ENCODE peak calls at places on chromosomes 13 and 19, in nine cellular contexts. One of them, this sample, is unnamed.

GRCh38 chr19:19635313-19635702 is 7.3 kb upstream of the LPAR2 start:
- DNase-seq in astrocyte of the spinal cord: no peak
- DNase-seq in skeletal muscle cell: no peak
- DNase-seq in Panc1: no peak
- DNase-seq in right atrium auricular region: no peak
- DNase-seq in body of pancreas: no peak
- DNase-seq in fibroblast of lung: no peak
- DNase-seq in cardiac muscle cell: no peak
- DNase-seq in lower lobe of right lung: no peak
- DNase-seq in this sample: no peak

GRCh38 chr19:18738961-18739690 is 52.0 kb downstream of the COMP start:
- DNase-seq in astrocyte of the spinal cord: no peak
- DNase-seq in skeletal muscle cell: no peak
- DNase-seq in Panc1: no peak
- DNase-seq in right atrium auricular region: no peak
- DNase-seq in body of pancreas: no peak
- DNase-seq in fibroblast of lung: no peak
- DNase-seq in cardiac muscle cell: no peak
- DNase-seq in lower lobe of right lung: no peak
- DNase-seq in this sample: no peak

GRCh38 chr13:95494082-95494681 is 58.3 kb upstream of the CLDN10 start:
- DNase-seq in astrocyte of the spinal cord: peak
- DNase-seq in skeletal muscle cell: no peak
- DNase-seq in Panc1: peak
- DNase-seq in right atrium auricular region: no peak
- DNase-seq in body of pancreas: peak
- DNase-seq in fibroblast of lung: peak
- DNase-seq in cardiac muscle cell: peak
- DNase-seq in lower lobe of right lung: no peak
- DNase-seq in this sample: peak

GRCh38 chr13:27450921-27451461 is 627 bp upstream of the MTIF3 start:
- DNase-seq in astrocyte of the spinal cord: peak
- DNase-seq in skeletal muscle cell: no peak
- DNase-seq in Panc1: no peak
- DNase-seq in right atrium auricular region: no peak
- DNase-seq in body of pancreas: peak
- DNase-seq in fibroblast of lung: peak
- DNase-seq in cardiac muscle cell: peak
- DNase-seq in lower lobe of right lung: peak
- DNase-seq in this sample: no peak

GRCh38 chr13:51818771-51819511 is 15.0 kb upstream of the DHRS12 start:
- DNase-seq in astrocyte of the spinal cord: no peak
- DNase-seq in skeletal muscle cell: no peak
- DNase-seq in Panc1: no peak
- DNase-seq in right atrium auricular region: no peak
- DNase-seq in body of pancreas: no peak
- DNase-seq in fibroblast of lung: peak
- DNase-seq in cardiac muscle cell: peak
- DNase-seq in lower lobe of right lung: no peak
- DNase-seq in this sample: no peak

GRCh38 chr19:40623403-40624239 is 22.5 kb downstream of the LTBP4 start:
- DNase-seq in astrocyte of the spinal cord: peak
- DNase-seq in skeletal muscle cell: no peak
- DNase-seq in Panc1: no peak
- DNase-seq in right atrium auricular region: no peak
- DNase-seq in body of pancreas: peak
- DNase-seq in fibroblast of lung: peak
- DNase-seq in cardiac muscle cell: peak
- DNase-seq in lower lobe of right lung: peak
- DNase-seq in this sample: peak

GRCh38 chr19:45924891-45925447 is 10.4 kb upstream of the NANOS2 start:
- DNase-seq in astrocyte of the spinal cord: no peak
- DNase-seq in skeletal muscle cell: no peak
- DNase-seq in Panc1: no peak
- DNase-seq in right atrium auricular region: no peak
- DNase-seq in body of pancreas: no peak
- DNase-seq in fibroblast of lung: no peak
- DNase-seq in cardiac muscle cell: no peak
- DNase-seq in lower lobe of right lung: no peak
- DNase-seq in this sample: no peak

GRCh38 chr13:99406799-99407201 is 94.5 kb upstream of the TM9SF2 start:
- DNase-seq in astrocyte of the spinal cord: no peak
- DNase-seq in skeletal muscle cell: peak
- DNase-seq in Panc1: no peak
- DNase-seq in right atrium auricular region: no peak
- DNase-seq in body of pancreas: no peak
- DNase-seq in fibroblast of lung: peak
- DNase-seq in cardiac muscle cell: peak
- DNase-seq in lower lobe of right lung: no peak
- DNase-seq in this sample: no peak

GRCh38 chr13:44874886-44875630 is 114.2 kb downstream of the NUFIP1 start:
- DNase-seq in astrocyte of the spinal cord: peak
- DNase-seq in skeletal muscle cell: no peak
- DNase-seq in Panc1: no peak
- DNase-seq in right atrium auricular region: no peak
- DNase-seq in body of pancreas: no peak
- DNase-seq in fibroblast of lung: no peak
- DNase-seq in cardiac muscle cell: no peak
- DNase-seq in lower lobe of right lung: no peak
- DNase-seq in this sample: no peak

GRCh38 chr13:42110410-42111155 is 62.1 kb downstream of the DGKH start:
- DNase-seq in astrocyte of the spinal cord: peak
- DNase-seq in skeletal muscle cell: peak
- DNase-seq in Panc1: peak
- DNase-seq in right atrium auricular region: no peak
- DNase-seq in body of pancreas: no peak
- DNase-seq in fibroblast of lung: peak
- DNase-seq in cardiac muscle cell: peak
- DNase-seq in lower lobe of right lung: no peak
- DNase-seq in this sample: peak

GRCh38 chr19:55699221-55699620 is 24.2 kb downstream of the EPN1 start:
- DNase-seq in astrocyte of the spinal cord: no peak
- DNase-seq in skeletal muscle cell: no peak
- DNase-seq in Panc1: no peak
- DNase-seq in right atrium auricular region: no peak
- DNase-seq in body of pancreas: no peak
- DNase-seq in fibroblast of lung: no peak
- DNase-seq in cardiac muscle cell: no peak
- DNase-seq in lower lobe of right lung: peak
- DNase-seq in this sample: no peak

GRCh38 chr13:104473936-104474335 is 1407.7 kb upstream of the SLC10A2 start:
- DNase-seq in astrocyte of the spinal cord: peak
- DNase-seq in skeletal muscle cell: no peak
- DNase-seq in Panc1: no peak
- DNase-seq in right atrium auricular region: no peak
- DNase-seq in body of pancreas: no peak
- DNase-seq in fibroblast of lung: no peak
- DNase-seq in cardiac muscle cell: no peak
- DNase-seq in lower lobe of right lung: no peak
- DNase-seq in this sample: no peak

GRCh38 chr13:39401091-39401647 is 201.8 kb downstream of the LHFPL6 start:
- DNase-seq in astrocyte of the spinal cord: no peak
- DNase-seq in skeletal muscle cell: no peak
- DNase-seq in Panc1: no peak
- DNase-seq in right atrium auricular region: no peak
- DNase-seq in body of pancreas: no peak
- DNase-seq in fibroblast of lung: no peak
- DNase-seq in cardiac muscle cell: no peak
- DNase-seq in lower lobe of right lung: no peak
- DNase-seq in this sample: no peak

GRCh38 chr19:58570770-58571574 is 2.2 kb downstream of the MZF1 start:
- DNase-seq in astrocyte of the spinal cord: no peak
- DNase-seq in skeletal muscle cell: no peak
- DNase-seq in Panc1: no peak
- DNase-seq in right atrium auricular region: no peak
- DNase-seq in body of pancreas: peak
- DNase-seq in fibroblast of lung: no peak
- DNase-seq in cardiac muscle cell: no peak
- DNase-seq in lower lobe of right lung: no peak
- DNase-seq in this sample: no peak

DNA sequence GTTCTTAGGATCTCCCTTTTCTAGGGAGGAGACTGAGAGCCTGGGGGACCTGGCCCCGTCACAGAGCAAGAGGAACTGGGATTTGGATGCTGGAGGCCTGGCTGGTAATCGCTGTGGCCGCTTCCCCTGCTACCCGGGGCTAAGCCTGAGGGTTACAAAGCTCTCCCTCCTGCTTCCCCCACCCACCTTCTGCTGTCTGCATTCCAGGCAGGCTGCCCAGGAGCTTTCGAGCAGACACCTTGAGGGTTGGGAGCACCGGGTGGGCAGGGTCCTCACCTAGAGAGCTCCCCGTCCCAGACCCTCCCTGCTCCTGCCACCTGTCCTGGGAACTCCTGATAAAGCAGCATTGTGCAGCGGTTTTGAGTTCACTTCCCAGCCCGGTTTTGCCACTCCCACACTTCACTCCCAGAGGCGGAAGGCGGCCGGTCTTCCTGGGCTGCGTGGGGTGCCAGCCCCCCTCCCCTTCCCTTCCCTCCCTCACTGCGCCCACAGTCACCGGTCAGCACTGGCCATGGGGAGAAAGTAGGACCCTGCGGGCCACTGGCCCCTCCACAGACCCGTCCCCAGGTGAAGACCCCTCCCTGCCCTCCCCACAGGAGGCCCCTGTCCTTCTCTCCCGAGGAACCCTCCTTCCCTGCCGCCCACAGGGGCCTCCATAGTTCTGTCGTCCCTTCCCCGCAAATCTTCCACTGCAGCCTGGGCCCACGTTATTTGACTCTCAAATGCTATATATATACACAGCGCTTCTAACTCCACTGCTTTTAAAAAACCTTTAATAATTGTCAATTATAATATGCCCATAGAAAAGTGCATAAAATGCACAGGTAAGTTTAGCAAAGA is 8.1 kb downstream of the PAK4 start:
- DNase-seq in astrocyte of the spinal cord: no peak
- DNase-seq in skeletal muscle cell: no peak
- DNase-seq in Panc1: no peak
- DNase-seq in right atrium auricular region: no peak
- DNase-seq in body of pancreas: peak
- DNase-seq in fibroblast of lung: no peak
- DNase-seq in cardiac muscle cell: peak
- DNase-seq in lower lobe of right lung: no peak
- DNase-seq in this sample: no peak
- H3K4me3 ChIP-seq in astrocyte of the spinal cord: no peak
- H3K4me3 ChIP-seq in skeletal muscle cell: no peak
- H3K4me3 ChIP-seq in Panc1: no peak
- H3K4me3 ChIP-seq in right atrium auricular region: no peak
- H3K4me3 ChIP-seq in body of pancreas: no peak
- H3K4me3 ChIP-seq in fibroblast of lung: no peak
- H3K4me3 ChIP-seq in cardiac muscle cell: no peak
- H3K4me3 ChIP-seq in lower lobe of right lung: peak
- H3K4me3 ChIP-seq in this sample: no peak

DNA sequence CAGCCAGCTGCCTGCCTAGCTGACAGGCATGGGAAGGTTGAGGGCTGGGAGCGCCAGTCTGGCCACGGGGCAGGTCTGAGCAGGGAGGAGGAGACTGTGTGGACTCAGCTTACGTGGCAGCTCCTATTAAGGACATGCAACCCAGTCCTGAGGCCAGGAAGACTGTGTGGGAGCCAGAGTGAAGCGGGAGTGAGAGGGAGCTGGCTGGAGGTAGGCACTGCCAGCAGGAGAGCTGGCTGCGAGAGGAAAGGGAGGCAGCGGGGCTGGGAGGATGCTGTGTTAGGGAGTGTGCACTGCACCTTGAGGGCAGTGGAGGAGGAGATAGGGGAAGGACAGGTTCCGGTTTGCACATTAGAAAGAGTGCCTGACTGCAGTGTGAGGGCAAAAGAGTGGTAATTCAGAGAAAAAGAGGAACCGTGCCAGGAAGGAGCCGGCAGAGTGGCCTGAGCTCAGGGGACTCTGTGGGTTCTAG is 99.2 kb downstream of the SLC7A1 start:
- DNase-seq in astrocyte of the spinal cord: no peak
- DNase-seq in skeletal muscle cell: no peak
- DNase-seq in Panc1: no peak
- DNase-seq in right atrium auricular region: no peak
- DNase-seq in body of pancreas: peak
- DNase-seq in fibroblast of lung: no peak
- DNase-seq in cardiac muscle cell: peak
- DNase-seq in lower lobe of right lung: no peak
- DNase-seq in this sample: no peak
- H3K4me3 ChIP-seq in astrocyte of the spinal cord: no peak
- H3K4me3 ChIP-seq in skeletal muscle cell: no peak
- H3K4me3 ChIP-seq in Panc1: no peak
- H3K4me3 ChIP-seq in right atrium auricular region: no peak
- H3K4me3 ChIP-seq in body of pancreas: peak
- H3K4me3 ChIP-seq in fibroblast of lung: no peak
- H3K4me3 ChIP-seq in cardiac muscle cell: no peak
- H3K4me3 ChIP-seq in lower lobe of right lung: no peak
- H3K4me3 ChIP-seq in this sample: no peak

GRCh38 chr13:37700887-37701286 is 102.3 kb upstream of the POSTN start:
- DNase-seq in astrocyte of the spinal cord: peak
- DNase-seq in skeletal muscle cell: no peak
- DNase-seq in Panc1: no peak
- DNase-seq in right atrium auricular region: no peak
- DNase-seq in body of pancreas: no peak
- DNase-seq in fibroblast of lung: peak
- DNase-seq in cardiac muscle cell: peak
- DNase-seq in lower lobe of right lung: no peak
- DNase-seq in this sample: no peak
- H3K4me3 ChIP-seq in astrocyte of the spinal cord: no peak
- H3K4me3 ChIP-seq in skeletal muscle cell: no peak
- H3K4me3 ChIP-seq in Panc1: no peak
- H3K4me3 ChIP-seq in right atrium auricular region: no peak
- H3K4me3 ChIP-seq in body of pancreas: no peak
- H3K4me3 ChIP-seq in fibroblast of lung: no peak
- H3K4me3 ChIP-seq in cardiac muscle cell: no peak
- H3K4me3 ChIP-seq in lower lobe of right lung: no peak
- H3K4me3 ChIP-seq in this sample: no peak

DNA sequence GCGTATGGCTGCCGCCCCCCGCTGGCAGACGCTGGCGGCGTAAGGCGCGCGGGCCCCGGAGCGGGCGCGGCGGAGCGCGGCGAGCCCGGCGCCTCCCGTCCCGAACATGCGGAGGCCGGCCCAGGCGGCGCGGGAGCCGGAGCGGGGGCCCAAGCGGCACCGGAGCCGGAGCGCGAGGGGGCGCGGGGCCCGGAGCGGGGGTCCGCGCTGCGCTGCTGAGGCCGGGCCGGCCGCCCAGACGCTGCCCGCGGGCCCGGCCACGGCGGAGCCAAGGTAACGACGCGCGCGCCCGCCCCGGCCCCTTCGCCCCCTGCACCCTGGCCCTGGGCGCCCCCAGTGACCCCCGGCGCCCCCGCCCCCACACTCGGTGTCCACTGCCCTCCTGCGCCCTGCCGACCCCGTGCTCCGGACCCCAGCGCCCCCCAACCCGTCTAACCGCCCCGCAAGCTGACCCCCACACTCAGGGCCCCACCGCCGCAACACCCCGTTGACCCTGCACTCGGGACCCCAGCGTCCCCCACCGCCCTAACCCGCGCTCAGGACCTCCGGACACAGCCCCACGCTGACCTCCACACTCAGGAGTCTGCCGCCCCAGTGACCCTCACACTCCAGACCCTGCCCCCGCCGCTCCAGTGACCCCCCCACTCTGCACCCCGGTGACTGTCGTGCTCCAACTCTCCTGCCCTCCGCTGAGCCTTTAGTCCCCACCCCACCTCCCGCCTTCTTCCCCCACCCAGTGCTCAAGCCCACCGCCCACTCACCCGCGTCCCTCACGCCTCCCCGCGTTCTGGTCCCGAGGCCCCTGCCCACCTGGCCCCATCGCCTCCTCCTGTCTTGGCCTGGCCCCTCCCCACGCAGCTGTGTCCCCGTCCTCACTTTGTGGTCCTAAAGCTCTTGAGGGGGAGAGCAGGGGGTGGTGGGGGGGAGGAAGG is at the start of gene CSNK1G2:
- DNase-seq in astrocyte of the spinal cord: no peak
- DNase-seq in skeletal muscle cell: no peak
- DNase-seq in Panc1: no peak
- DNase-seq in right atrium auricular region: no peak
- DNase-seq in body of pancreas: no peak
- DNase-seq in fibroblast of lung: no peak
- DNase-seq in cardiac muscle cell: no peak
- DNase-seq in lower lobe of right lung: peak
- DNase-seq in this sample: no peak
- H3K4me3 ChIP-seq in astrocyte of the spinal cord: peak
- H3K4me3 ChIP-seq in skeletal muscle cell: peak
- H3K4me3 ChIP-seq in Panc1: peak
- H3K4me3 ChIP-seq in right atrium auricular region: peak
- H3K4me3 ChIP-seq in body of pancreas: peak
- H3K4me3 ChIP-seq in fibroblast of lung: peak
- H3K4me3 ChIP-seq in cardiac muscle cell: peak
- H3K4me3 ChIP-seq in lower lobe of right lung: peak
- H3K4me3 ChIP-seq in this sample: peak